ENCODE peak calls at places on chromosomes 4 and X, in five cellular contexts. T is stomach, K is BJ, P is head of caudate nucleus, C is NCI-H774. E is an unnamed sample.

GRCh38 chrX:135498236-135498635 is 22.2 kb upstream of the INTS6L start:
- DNase-seq in P (no peak), C (no peak), K (no peak), T (no peak), E (no peak)

GRCh38 chrX:30570505-30570904 is 7.1 kb downstream of the TASL start:
- DNase-seq in T (no peak), K (no peak), P (no peak), C (peak; percentile 0), E (no peak)

GRCh38 chrX:7294483-7294882 is 146.5 kb upstream of the PUDP start:
- DNase-seq in K (no peak), P (no peak), C (no peak), T (no peak), E (no peak)

GRCh38 chr4:155248002-155248896 is 39.8 kb downstream of the NPY2R start:
- DNase-seq in C (no peak), P (no peak), T (no peak), K (no peak), E (no peak)

GRCh38 chrX:18146954-18147353 is 73.7 kb downstream of the BEND2 start:
- DNase-seq in T (no peak), P (no peak), C (no peak), K (no peak), E (no peak)

GRCh38 chrX:136163694-136164093 is 16.4 kb downstream of the FHL1 start:
- DNase-seq in K (no peak), P (no peak), C (no peak), T (no peak), E (no peak)

GRCh38 chrX:125646195-125646594 is 326.5 kb downstream of the TEX13C start:
- DNase-seq in C (no peak), K (no peak), T (no peak), P (no peak), E (no peak)

GRCh38 chr4:13893221-13893620 is 265.7 kb upstream of the BOD1L1 start:
- DNase-seq in K (no peak), T (no peak), P (no peak), C (no peak), E (no peak)

GRCh38 chr4:106017975-106018374 is 122.7 kb downstream of the NPNT start:
- DNase-seq in P (no peak), T (no peak), K (no peak), C (no peak), E (no peak)

GRCh38 chrX:23332101-23332887 is 2.4 kb upstream of the PTCHD1 start:
- DNase-seq in T (no peak), C (no peak), P (peak; percentile 36), K (no peak), E (peak; percentile 22)

GRCh38 chr4:24394041-24394440 is 190.3 kb downstream of the DHX15 start:
- DNase-seq in P (no peak), K (peak; percentile 1), C (no peak), T (no peak), E (no peak)

GRCh38 chr4:3329887-3330286 is 37.1 kb downstream of the RGS12 start:
- DNase-seq in P (no peak), T (no peak), K (no peak), C (no peak), E (no peak)

GRCh38 chrX:78652971-78653822 is 5.9 kb downstream of the RTL3 start:
- DNase-seq in C (no peak), K (peak; percentile 54), P (no peak), T (no peak), E (no peak)

GRCh38 chrX:71095033-71095432 is 618 bp upstream of the FOXO4 start:
- DNase-seq in C (no peak), P (no peak), K (no peak), T (no peak), E (no peak)

GRCh38 chrX:23276475-23276874 is 58.2 kb upstream of the PTCHD1 start:
- DNase-seq in C (no peak), K (no peak), P (no peak), T (no peak), E (no peak)

GRCh38 chr4:165294907-165295306 is 32.6 kb upstream of the MSMO1 start:
- DNase-seq in T (no peak), C (no peak), K (no peak), P (no peak), E (no peak)

GRCh38 chr4:108393870-108394269 is 225.1 kb upstream of the LEF1 start:
- DNase-seq in T (no peak), P (no peak), K (no peak), C (no peak), E (no peak)

GRCh38 chr4:152951348-152951747 is 15.2 kb downstream of the FHDC1 start:
- DNase-seq in C (no peak), T (no peak), P (no peak), K (no peak), E (no peak)

GRCh38 chr4:17468638-17469221 is 43.2 kb downstream of the QDPR start:
- DNase-seq in T (no peak), C (no peak), P (no peak), K (no peak), E (no peak)

E was measured in right lobe of liver.